ENCODE peak calls at places on chromosomes 3 and 15, in four cellular contexts. One of them, this sample, is unnamed.

GRCh38 chr15:82091636-82092140 is 45.9 kb upstream of the MEX3B start:
- DNase-seq in AG09309: no peak
- DNase-seq in H7: no peak
- DNase-seq in HuH-7: no peak
- DNase-seq in this sample: no peak

GRCh38 chr3:123765475-123766166 is 118.5 kb downstream of the MYLK start:
- DNase-seq in AG09309: no peak
- DNase-seq in H7: no peak
- DNase-seq in HuH-7: no peak
- DNase-seq in this sample: no peak

GRCh38 chr3:184981071-184981470 is 169.1 kb downstream of the VPS8 start:
- DNase-seq in AG09309: no peak
- DNase-seq in H7: no peak
- DNase-seq in HuH-7: peak
- DNase-seq in this sample: no peak

GRCh38 chr15:101273534-101273933 is 3.8 kb downstream of the SELENOS start:
- DNase-seq in AG09309: no peak
- DNase-seq in H7: no peak
- DNase-seq in HuH-7: no peak
- DNase-seq in this sample: no peak

GRCh38 chr3:188236241-188236640 is 82.3 kb downstream of the LPP start:
- DNase-seq in AG09309: no peak
- DNase-seq in H7: no peak
- DNase-seq in HuH-7: no peak
- DNase-seq in this sample: no peak

GRCh38 chr3:183629546-183630301 is 5.7 kb upstream of the KLHL24 start:
- DNase-seq in AG09309: no peak
- DNase-seq in H7: peak
- DNase-seq in HuH-7: no peak
- DNase-seq in this sample: no peak

GRCh38 chr15:90576711-90577389 is 47.1 kb downstream of the CRTC3 start:
- DNase-seq in AG09309: no peak
- DNase-seq in H7: no peak
- DNase-seq in HuH-7: no peak
- DNase-seq in this sample: no peak

GRCh38 chr3:24156466-24156865 is 211.4 kb downstream of the NR1D2 start:
- DNase-seq in AG09309: peak
- DNase-seq in H7: no peak
- DNase-seq in HuH-7: no peak
- DNase-seq in this sample: no peak

GRCh38 chr15:97904196-97904572 is 56.3 kb upstream of the ARRDC4 start:
- DNase-seq in AG09309: peak
- DNase-seq in H7: peak
- DNase-seq in HuH-7: peak
- DNase-seq in this sample: peak

GRCh38 chr3:196942915-196943277 is 568 bp upstream of the NCBP2 start:
- DNase-seq in AG09309: no peak
- DNase-seq in H7: no peak
- DNase-seq in HuH-7: no peak
- DNase-seq in this sample: no peak

GRCh38 chr3:130779031-130779430 is 32.4 kb upstream of the PIK3R4 start:
- DNase-seq in AG09309: no peak
- DNase-seq in H7: no peak
- DNase-seq in HuH-7: no peak
- DNase-seq in this sample: no peak

GRCh38 chr3:190225186-190225692 is 97.0 kb downstream of the CLDN1 start:
- DNase-seq in AG09309: no peak
- DNase-seq in H7: peak
- DNase-seq in HuH-7: peak
- DNase-seq in this sample: no peak

GRCh38 chr3:72887723-72888545 is at the start of gene GXYLT2:
- DNase-seq in AG09309: no peak
- DNase-seq in H7: peak
- DNase-seq in HuH-7: peak
- DNase-seq in this sample: peak

GRCh38 chr3:188671941-188672340 is 499.8 kb upstream of the TPRG1 start:
- DNase-seq in AG09309: no peak
- DNase-seq in H7: no peak
- DNase-seq in HuH-7: no peak
- DNase-seq in this sample: no peak

GRCh38 chr3:13587442-13587841 is 38.5 kb downstream of the FBLN2 start:
- DNase-seq in AG09309: no peak
- DNase-seq in H7: peak
- DNase-seq in HuH-7: no peak
- DNase-seq in this sample: no peak

GRCh38 chr3:32884532-32885031 is 66.8 kb downstream of the TRIM71 start:
- DNase-seq in AG09309: no peak
- DNase-seq in H7: no peak
- DNase-seq in HuH-7: no peak
- DNase-seq in this sample: no peak

GRCh38 chr3:185508330-185508729 is 9.5 kb upstream of the TMEM41A start:
- DNase-seq in AG09309: no peak
- DNase-seq in H7: no peak
- DNase-seq in HuH-7: no peak
- DNase-seq in this sample: no peak

GRCh38 chr15:68232937-68233336 is 3.4 kb upstream of the CLN6 start:
- DNase-seq in AG09309: no peak
- DNase-seq in H7: no peak
- DNase-seq in HuH-7: no peak
- DNase-seq in this sample: no peak

GRCh38 chr15:49712162-49712561 is 91.3 kb downstream of the DTWD1 start:
- DNase-seq in AG09309: no peak
- DNase-seq in H7: no peak
- DNase-seq in HuH-7: no peak
- DNase-seq in this sample: no peak

GRCh38 chr15:71807125-71807629 is 3.2 kb upstream of the NR2E3 start:
- DNase-seq in AG09309: no peak
- DNase-seq in H7: peak
- DNase-seq in HuH-7: no peak
- DNase-seq in this sample: no peak

GRCh38 chr3:66885326-66886000 is 112.6 kb upstream of the KBTBD8 start:
- DNase-seq in AG09309: peak
- DNase-seq in H7: no peak
- DNase-seq in HuH-7: no peak
- DNase-seq in this sample: no peak

This sample was measured in T47D.